ENCODE peak calls at places on chromosomes 13 and 19, in six cellular contexts. V, R, D, U, F and Q are unnamed samples.

GRCh38 chr19:55257461-55258411 is 1.1 kb downstream of the PPP6R1 start:
- DNase-seq in V (no peak), R (no peak), D (no peak), U (no peak), F (no peak), Q (no peak)

GRCh38 chr13:99760456-99760855 is 211.1 kb downstream of the ZIC5 start:
- DNase-seq in V (no peak), R (no peak), D (no peak), U (no peak), F (no peak), Q (no peak)

GRCh38 chr19:3178973-3179738 is 587 bp downstream of the S1PR4 start:
- DNase-seq in V (no peak), R (no peak), D (no peak), U (no peak), F (no peak), Q (peak)

GRCh38 chr19:43589680-43590079 is 6.3 kb downstream of the IRGQ start:
- DNase-seq in V (no peak), R (no peak), D (no peak), U (no peak), F (no peak), Q (no peak)

GRCh38 chr13:23618341-23618740 is 48.1 kb downstream of the TNFRSF19 start:
- DNase-seq in V (peak), R (no peak), D (peak), U (no peak), F (no peak), Q (no peak)

GRCh38 chr13:91142572-91142971 is 204.9 kb upstream of the MIR17HG start:
- DNase-seq in V (no peak), R (no peak), D (no peak), U (peak), F (no peak), Q (no peak)

GRCh38 chr19:55461259-55461973 is at the start of gene ISOC2:
- DNase-seq in V (peak), R (peak), D (peak), U (peak), F (peak), Q (peak)

GRCh38 chr13:98937911-98938381 is 39.9 kb downstream of the DOCK9 start:
- DNase-seq in V (no peak), R (no peak), D (no peak), U (no peak), F (no peak), Q (no peak)

GRCh38 chr19:13707901-13708300 is 56.4 kb upstream of the MRI1 start:
- DNase-seq in V (no peak), R (no peak), D (no peak), U (no peak), F (no peak), Q (no peak)

GRCh38 chr13:52850396-52851152 is 2.1 kb upstream of the PCDH8 start:
- DNase-seq in V (peak), R (peak), D (no peak), U (peak), F (no peak), Q (peak)

GRCh38 chr13:29684441-29684840 is 89.0 kb upstream of the SLC7A1 start:
- DNase-seq in V (no peak), R (no peak), D (no peak), U (no peak), F (no peak), Q (no peak)

GRCh38 chr19:31257025-31257424 is 92.2 kb downstream of the TSHZ3 start:
- DNase-seq in V (no peak), R (no peak), D (no peak), U (no peak), F (no peak), Q (no peak)

GRCh38 chr19:6800991-6801396 is 28.5 kb downstream of the VAV1 start:
- DNase-seq in V (no peak), R (no peak), D (peak), U (no peak), F (no peak), Q (no peak)

GRCh38 chr13:23947893-23948292 is 50.6 kb upstream of the C1QTNF9B start:
- DNase-seq in V (no peak), R (no peak), D (no peak), U (no peak), F (no peak), Q (no peak)

GRCh38 chr19:48975947-48976847 is 11.1 kb downstream of the FTL start:
- DNase-seq in V (no peak), R (no peak), D (no peak), U (no peak), F (no peak), Q (no peak)

GRCh38 chr19:7831452-7831851 is 1.4 kb downstream of the EVI5L start:
- DNase-seq in V (no peak), R (no peak), D (no peak), U (no peak), F (no peak), Q (no peak)

GRCh38 chr19:511101-511841 is 4.0 kb downstream of the TPGS1 start:
- DNase-seq in V (no peak), R (no peak), D (no peak), U (peak), F (peak), Q (peak)

GRCh38 chr13:29799041-29799440 is 51.4 kb downstream of the UBL3 start:
- DNase-seq in V (no peak), R (no peak), D (no peak), U (no peak), F (no peak), Q (no peak)

GRCh38 chr19:33299061-33299665 is 3.2 kb downstream of the CEBPA start:
- DNase-seq in V (no peak), R (no peak), D (no peak), U (no peak), F (no peak), Q (peak)

GRCh38 chr13:27954406-27954851 is 14.7 kb downstream of the CDX2 start:
- DNase-seq in V (no peak), R (no peak), D (no peak), U (peak), F (no peak), Q (no peak)

GRCh38 chr19:4378886-4379285 is 21.5 kb downstream of the SH3GL1 start:
- DNase-seq in V (no peak), R (peak), D (no peak), U (no peak), F (no peak), Q (no peak)

GRCh38 chr13:111209613-111210012 is 94.5 kb downstream of the ARHGEF7 start:
- DNase-seq in V (no peak), R (no peak), D (no peak), U (no peak), F (no peak), Q (no peak)

GRCh38 chr19:46716013-46716671 is 772 bp downstream of the PRKD2 start:
- DNase-seq in V (no peak), R (no peak), D (no peak), U (no peak), F (peak), Q (peak)

GRCh38 chr13:21531475-21531874 is 72.4 kb upstream of the ZDHHC20 start:
- DNase-seq in V (no peak), R (no peak), D (no peak), U (no peak), F (no peak), Q (no peak)

GRCh38 chr13:110560606-110561334 is 752 bp downstream of the RAB20 start:
- DNase-seq in V (no peak), R (no peak), D (no peak), U (peak), F (no peak), Q (peak)

GRCh38 chr13:52651880-52652169 is 811 bp upstream of the SUGT1 start:
- DNase-seq in V (no peak), R (no peak), D (no peak), U (no peak), F (no peak), Q (no peak)

GRCh38 chr19:1472227-1473055 is 6.6 kb downstream of the C19orf25 start:
- DNase-seq in V (no peak), R (no peak), D (no peak), U (no peak), F (no peak), Q (peak)

GRCh38 chr19:13835791-13836723 is 40.8 kb downstream of the ZSWIM4 start:
- DNase-seq in V (no peak), R (peak), D (no peak), U (peak), F (no peak), Q (peak)

GRCh38 chr19:10474962-10475451 is 28.1 kb downstream of the KEAP1 start:
- DNase-seq in V (no peak), R (no peak), D (no peak), U (no peak), F (no peak), Q (no peak)

GRCh38 chr13:101271681-101272245 is 144.5 kb downstream of the NALCN start:
- DNase-seq in V (no peak), R (no peak), D (no peak), U (no peak), F (no peak), Q (no peak)

GRCh38 chr19:30064021-30064699 is 122.1 kb downstream of the URI1 start:
- DNase-seq in V (no peak), R (no peak), D (no peak), U (no peak), F (no peak), Q (no peak)

GRCh38 chr13:110559429-110559943 is 2.0 kb downstream of the RAB20 start:
- DNase-seq in V (no peak), R (no peak), D (no peak), U (peak), F (no peak), Q (peak)

GRCh38 chr19:10205636-10206035 is 10.9 kb upstream of the DNMT1 start:
- DNase-seq in V (no peak), R (no peak), D (no peak), U (no peak), F (no peak), Q (no peak)

GRCh38 chr13:25982908-25983307 is 68.9 kb downstream of the SHISA2 start:
- DNase-seq in V (no peak), R (no peak), D (no peak), U (no peak), F (no peak), Q (no peak)

GRCh38 chr13:29924482-29924884 is 74.1 kb upstream of the UBL3 start:
- DNase-seq in V (no peak), R (no peak), D (peak), U (peak), F (no peak), Q (no peak)

GRCh38 chr19:7832009-7832408 is 2.0 kb downstream of the EVI5L start:
- DNase-seq in V (no peak), R (no peak), D (no peak), U (no peak), F (no peak), Q (no peak)

GRCh38 chr19:6047741-6048231 is 62.5 kb downstream of the RFX2 start:
- DNase-seq in V (no peak), R (no peak), D (no peak), U (peak), F (no peak), Q (no peak)

GRCh38 chr19:15432018-15432494 is 13.3 kb upstream of the AKAP8L start:
- DNase-seq in V (no peak), R (no peak), D (no peak), U (no peak), F (no peak), Q (peak)

GRCh38 chr19:51318687-51319675 is 7.5 kb downstream of the IGLON5 start:
- DNase-seq in V (no peak), R (no peak), D (no peak), U (no peak), F (no peak), Q (no peak)